ENCODE peak calls at places on chromosomes 16 and 17, in five cellular contexts. U, Y, V, E and I are unnamed samples.

GRCh38 chr16:27305342-27305741 is 8.4 kb upstream of the IL4R start:
- DNase-seq in U (no peak), Y (no peak), V (no peak), E (no peak), I (no peak)

GRCh38 chr16:87178177-87178863 is 138.9 kb downstream of the C16orf95 start:
- DNase-seq in U (no peak), Y (no peak), V (no peak), E (no peak), I (no peak)

GRCh38 chr17:52276609-52277008 is 118.1 kb upstream of the CA10 start:
- DNase-seq in U (no peak), Y (no peak), V (no peak), E (no peak), I (no peak)

GRCh38 chr17:76598004-76598439 is 12.4 kb upstream of the ST6GALNAC2 start:
- DNase-seq in U (no peak), Y (peak; percentile 19), V (peak; percentile 67), E (no peak), I (no peak)

GRCh38 chr17:78923660-78924453 is 1.3 kb downstream of the TIMP2 start:
- DNase-seq in U (peak; percentile 40), Y (peak; percentile 92), V (peak; percentile 18), E (peak; percentile 64), I (peak; percentile 34)

GRCh38 chr16:8751481-8752311 is 45.7 kb downstream of the TMEM186 start:
- DNase-seq in U (no peak), Y (peak; percentile 51), V (no peak), E (peak; percentile 21), I (no peak)

GRCh38 chr17:81867123-81867951 is 3.8 kb downstream of the ARHGDIA start:
- DNase-seq in U (no peak), Y (peak; percentile 56), V (no peak), E (no peak), I (no peak)

GRCh38 chr16:80947708-80948615 is 58.7 kb downstream of the CMC2 start:
- DNase-seq in U (no peak), Y (peak; percentile 26), V (peak; percentile 26), E (no peak), I (no peak)

GRCh38 chr17:80478487-80479245 is 2.3 kb upstream of the NPTX1 start:
- DNase-seq in U (no peak), Y (no peak), V (no peak), E (no peak), I (no peak)

GRCh38 chr16:89054714-89055113 is 38.9 kb upstream of the ACSF3 start:
- DNase-seq in U (no peak), Y (no peak), V (no peak), E (no peak), I (no peak)

GRCh38 chr16:63169100-63169499 is 1132.9 kb upstream of the CDH8 start:
- DNase-seq in U (no peak), Y (no peak), V (no peak), E (no peak), I (no peak)

GRCh38 chr16:9072806-9073341 is 18.6 kb upstream of the HAPSTR1 start:
- DNase-seq in U (no peak), Y (peak; percentile 54), V (no peak), E (no peak), I (no peak)